ENCODE peak calls at places on chromosomes 13 and 19, in seven cellular contexts. E, C, Y, J, N, F and A are unnamed samples. For H3K9me3, the result is how much of the 10 kb centered on the place peaks cover.

GRCh38 chr19:13207237-13208130 is 57.3 kb downstream of the IER2 start:
- DNase-seq in C (no peak), E (no peak), F (no peak), Y (no peak), N (no peak), J (no peak), A (peak)

GRCh38 chr19:49151339-49152217 is 3.6 kb downstream of the HRC start:
- DNase-seq in J (peak), Y (peak), C (peak), E (no peak), F (peak), N (no peak), A (peak)

GRCh38 chr19:18464646-18465045 is 26.7 kb upstream of the ISYNA1 start:
- DNase-seq in F (no peak), C (no peak), J (peak), Y (peak), E (no peak), N (peak), A (peak)

GRCh38 chr13:75752848-75753247 is 116.7 kb downstream of the LMO7 start:
- DNase-seq in F (no peak), C (no peak), E (no peak), Y (no peak), N (no peak), J (no peak), A (no peak)

GRCh38 chr13:93502987-93503386 is 276.4 kb downstream of the GPC6 start:
- DNase-seq in F (no peak), E (no peak), Y (no peak), J (no peak), C (no peak), N (no peak), A (no peak)

GRCh38 chr19:10353793-10354391 is 14.5 kb upstream of the ICAM3 start:
- DNase-seq in F (peak), C (no peak), E (no peak), N (peak), J (peak), Y (peak), A (peak)

GRCh38 chr19:41849067-41849466 is 4.2 kb downstream of the DMRTC2 start:
- DNase-seq in F (no peak), J (no peak), Y (no peak), N (no peak), E (no peak), C (no peak), A (no peak)

GRCh38 chr19:33191501-33191900 is 2.6 kb upstream of the LRP3 start:
- DNase-seq in E (no peak), Y (no peak), C (no peak), J (no peak), N (no peak), F (no peak), A (peak)

GRCh38 chr19:5594521-5594950 is 26.8 kb upstream of the TINCR start:
- DNase-seq in N (no peak), Y (no peak), F (no peak), C (no peak), J (no peak), E (no peak), A (no peak)

GRCh38 chr19:13839938-13840750 is 36.8 kb upstream of the NANOS3 start:
- DNase-seq in C (no peak), Y (peak), N (no peak), E (no peak), F (no peak), J (no peak), A (peak)

GRCh38 chr19:33297401-33298145 is 4.8 kb downstream of the CEBPA start:
- DNase-seq in E (no peak), Y (no peak), J (no peak), C (no peak), F (no peak), N (no peak), A (no peak)

GRCh38 chr13:27354379-27354778 is 70.0 kb upstream of the GTF3A start:
- DNase-seq in E (no peak), N (no peak), Y (no peak), F (no peak), C (no peak), J (no peak), A (no peak)

GRCh38 chr19:57708641-57709354 is at the start of gene ZNF154:
- DNase-seq in J (peak), F (no peak), Y (peak), C (no peak), E (no peak), N (no peak), A (peak)

GRCh38 chr13:87582399-87582798 is 88.8 kb upstream of the SLITRK5 start:
- DNase-seq in C (no peak), E (no peak), N (no peak), J (no peak), Y (no peak), F (no peak), A (no peak)

GRCh38 chr13:94548382-94549240 is 47.3 kb downstream of the TGDS start:
- DNase-seq in Y (peak), C (peak), J (peak), N (peak), F (no peak), E (no peak), A (peak)

GRCh38 chr13:29516012-29516411 is 79.5 kb downstream of the SLC7A1 start:
- DNase-seq in Y (no peak), C (no peak), E (no peak), F (no peak), N (no peak), J (no peak), A (no peak)

GRCh38 chr13:40933508-40933907 is 85.6 kb downstream of the ELF1 start:
- DNase-seq in E (no peak), N (no peak), C (no peak), J (no peak), F (no peak), Y (no peak), A (no peak)

GRCh38 chr13:78972561-78972960 is 313.6 kb upstream of the OBI1 start:
- DNase-seq in J (no peak), E (no peak), C (no peak), F (no peak), N (no peak), Y (no peak), A (no peak)

GRCh38 chr13:109785892-109786450 is 412 bp downstream of the IRS2 start:
- DNase-seq in Y (no peak), J (peak), E (no peak), N (no peak), F (peak), C (no peak), A (peak)

GRCh38 chr19:40033989-40034560 is 22.0 kb downstream of the ZNF780B start:
- DNase-seq in F (no peak), Y (no peak), N (no peak), C (no peak), E (no peak), J (no peak), A (no peak)

GRCh38 chr19:40035996-40036395 is 20.0 kb downstream of the ZNF780B start:
- DNase-seq in J (no peak), C (no peak), N (no peak), F (no peak), Y (no peak), E (no peak), A (no peak)
- H3K9me3 ChIP-seq in J (under half), C (half or more), N (half or more), F (under half), Y (half or more), E (half or more), A (under half)

DNA sequence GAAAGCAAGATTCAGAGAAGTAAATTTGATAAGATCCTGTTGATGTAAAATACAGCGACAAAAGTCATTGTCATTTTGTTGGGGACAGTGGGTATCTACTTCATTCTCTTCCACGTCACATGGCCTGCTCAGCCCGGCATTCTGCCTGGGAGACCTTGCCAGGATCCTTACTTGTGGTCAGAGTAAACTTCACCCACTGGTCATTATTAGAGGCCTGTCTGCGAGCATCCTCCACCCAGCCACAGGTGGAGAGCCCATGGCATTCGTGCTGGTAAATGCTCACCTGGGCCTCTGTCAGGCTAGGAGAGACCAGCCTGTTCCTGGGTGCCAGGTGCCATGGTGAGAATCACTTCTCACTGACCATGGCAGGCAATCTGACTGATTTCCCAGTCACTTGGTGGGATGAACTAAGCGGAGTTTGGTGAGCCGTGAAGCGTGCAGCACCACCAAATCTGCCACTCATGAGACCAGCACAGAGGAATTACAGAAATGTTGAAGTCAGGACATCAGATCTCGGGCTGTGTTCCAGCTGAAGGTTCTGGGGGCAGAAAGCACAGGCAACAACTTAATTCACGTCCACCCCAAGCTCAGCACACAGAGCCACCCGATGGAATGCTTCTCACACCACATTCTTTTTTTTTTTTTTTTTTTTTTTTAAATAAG is 107.0 kb downstream of the SIPA1L3 start:
- DNase-seq in E (no peak), N (no peak), F (no peak), C (no peak), J (no peak), Y (no peak), A (no peak)
- H3K27ac ChIP-seq in E (no peak), N (no peak), F (no peak), C (no peak), J (no peak), Y (no peak), A (no peak)

GRCh38 chr19:47755762-47756626 is 10.6 kb downstream of the NOP53 start:
- DNase-seq in C (no peak), Y (no peak), N (no peak), F (no peak), E (no peak), J (no peak), A (no peak)

GRCh38 chr19:47756627-47756929 is 11.2 kb downstream of the NOP53 start:
- DNase-seq in J (no peak), Y (no peak), E (no peak), C (no peak), F (no peak), N (no peak), A (no peak)

GRCh38 chr19:47757617-47758432 is 12.5 kb downstream of the NOP53 start:
- DNase-seq in E (no peak), C (no peak), Y (no peak), J (no peak), F (no peak), N (no peak), A (no peak)

GRCh38 chr19:47758433-47758784 is 13.1 kb downstream of the NOP53 start:
- DNase-seq in N (no peak), J (no peak), E (no peak), C (no peak), Y (no peak), F (no peak), A (no peak)

GRCh38 chr19:47756953-47757608 is 11.7 kb downstream of the NOP53 start:
- DNase-seq in N (no peak), C (no peak), F (no peak), J (peak), Y (no peak), E (no peak), A (no peak)
- TF ChIP-seq POLR2A in N (no peak), C (no peak), F (no peak), J (no peak), Y (no peak), E (no peak), A (no peak)

GRCh38 chr13:90500569-90500968 is 846.9 kb upstream of the MIR17HG start:
- DNase-seq in N (no peak), F (no peak), E (no peak), C (no peak), Y (no peak), J (no peak), A (no peak)
- H3K9me3 ChIP-seq in N (under half), F (under half), E (under half), C (under half), Y (under half), J (under half), A (under half)

DNA sequence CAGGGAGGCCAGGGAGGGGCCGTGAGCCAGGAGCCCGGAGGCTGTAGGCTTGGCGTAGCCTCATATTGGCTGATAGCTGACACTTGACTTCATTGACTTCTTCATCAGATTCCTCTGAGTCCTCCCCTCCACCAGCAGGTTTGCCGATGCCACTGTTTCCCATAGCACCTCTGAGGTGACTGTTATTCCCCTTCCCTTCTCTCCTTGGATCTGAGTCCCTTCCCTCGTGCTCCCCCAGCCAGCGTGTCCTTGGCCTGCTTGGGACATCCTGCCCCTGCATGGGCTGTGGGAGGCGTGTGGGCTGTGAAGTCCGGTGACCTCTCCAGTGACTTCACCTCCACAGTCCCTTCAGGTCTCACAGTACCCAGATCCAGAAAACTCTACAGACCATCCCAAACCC is 8.8 kb downstream of the PPP1R37 start:
- DNase-seq in N (no peak), Y (no peak), J (no peak), E (no peak), C (no peak), F (no peak), A (no peak)
- H3K27ac ChIP-seq in N (no peak), Y (peak), J (peak), E (peak), C (no peak), F (no peak), A (no peak)

GRCh38 chr19:38335949-38336637 is 463 bp downstream of the CATSPERG start:
- DNase-seq in N (peak), J (peak), F (peak), C (peak), Y (peak), E (peak), A (peak)
- TF ChIP-seq POLR2A in N (peak), J (peak), F (peak), C (no peak), Y (peak), E (no peak), A (no peak)

GRCh38 chr19:43901395-43902390 is 33.4 kb downstream of the ZNF45 start:
- DNase-seq in J (peak), C (peak), N (peak), E (peak), F (peak), Y (peak), A (peak)
- H3K9me3 ChIP-seq in J (under half), C (half or more), N (half or more), E (under half), F (under half), Y (under half), A (under half)

GRCh38 chr19:46603195-46603637 is 2.1 kb downstream of the CALM3 start:
- DNase-seq in F (peak), J (peak), E (no peak), Y (no peak), N (no peak), C (no peak), A (no peak)
- H3K27ac ChIP-seq in F (peak), J (peak), E (peak), Y (peak), N (peak), C (peak), A (peak)

DNA sequence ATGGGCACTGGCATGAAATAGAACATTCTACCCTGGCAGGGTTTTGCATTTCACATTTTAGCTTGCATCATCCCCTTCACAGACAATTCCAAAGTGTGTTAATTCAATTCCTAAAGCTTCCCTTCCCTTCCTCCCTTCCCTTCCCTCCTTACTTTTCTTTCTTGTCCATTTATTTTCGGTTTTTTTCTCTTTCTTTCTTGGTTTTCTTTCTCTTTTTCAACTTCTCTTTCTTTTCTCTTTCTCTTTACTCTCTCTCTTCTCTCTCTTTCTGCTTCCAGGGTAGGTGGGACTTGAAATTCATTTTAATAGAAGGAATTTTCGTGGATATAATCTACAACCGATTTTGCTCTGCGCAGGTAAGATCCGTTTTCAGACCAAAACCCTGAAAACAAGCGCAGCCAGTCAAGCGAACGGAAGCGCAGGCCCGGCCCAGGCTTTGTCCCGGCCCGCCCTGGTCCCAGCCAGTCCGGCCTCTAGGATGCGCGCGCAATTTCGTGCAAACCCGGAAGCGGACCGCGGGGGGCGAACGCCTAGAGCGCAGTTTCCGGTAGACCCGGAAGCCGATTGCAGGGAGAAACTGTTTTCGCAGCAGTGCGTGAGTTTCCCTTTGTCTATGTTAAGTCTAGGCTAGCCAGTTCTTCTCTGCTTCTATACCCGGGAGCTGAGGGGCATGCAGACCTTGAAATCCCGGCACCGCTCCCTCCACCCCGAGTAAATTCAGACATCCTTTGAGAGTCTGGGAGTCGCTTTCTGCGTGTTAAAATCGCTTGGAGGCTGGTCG is at the start of gene ZNF528:
- DNase-seq in F (peak), E (peak), J (peak), C (peak), Y (peak), N (peak), A (peak)
- TF ChIP-seq POLR2A in F (no peak), E (no peak), J (peak), C (no peak), Y (peak), N (no peak), A (peak)